ENCODE peak calls at places on chromosomes 13 and 19, in seven cellular contexts. H, K, X, E, C, P and I are unnamed samples.

GRCh38 chr19:2149980-2150793 is 1.2 kb downstream of the AP3D1 start:
- DNase-seq in H (no peak), K (no peak), X (peak; percentile 27), E (no peak), C (no peak), P (no peak), I (no peak)

GRCh38 chr13:76454991-76455390 is 431.2 kb downstream of the KCTD12 start:
- DNase-seq in H (no peak), K (no peak), X (no peak), E (no peak), C (no peak), P (no peak), I (no peak)

GRCh38 chr13:113815151-113816058 is 48.5 kb downstream of the GAS6 start:
- DNase-seq in H (no peak), K (no peak), X (peak; percentile 43), E (no peak), C (peak; percentile 80), P (no peak), I (no peak)

GRCh38 chr19:40799558-40800338 is 757 bp downstream of the EGLN2 start:
- DNase-seq in H (peak; percentile 33), K (no peak), X (peak; percentile 40), E (no peak), C (no peak), P (no peak), I (no peak)

GRCh38 chr13:22114630-22115311 is 443.9 kb downstream of the FGF9 start:
- DNase-seq in H (no peak), K (no peak), X (no peak), E (no peak), C (peak; percentile 74), P (no peak), I (no peak)

GRCh38 chr13:111359237-111359915 is 38.9 kb downstream of the TEX29 start:
- DNase-seq in H (no peak), K (no peak), X (no peak), E (no peak), C (no peak), P (no peak), I (no peak)

GRCh38 chr13:48567521-48568331 is 34.8 kb upstream of the RCBTB2 start:
- DNase-seq in H (no peak), K (peak; percentile 89), X (no peak), E (no peak), C (peak; percentile 27), P (no peak), I (no peak)

GRCh38 chr19:45526143-45526542 is 18.9 kb downstream of the VASP start:
- DNase-seq in H (peak; percentile 44), K (no peak), X (peak; percentile 22), E (no peak), C (no peak), P (peak; percentile 53), I (peak; percentile 56)

GRCh38 chr19:5393088-5393487 is 52.5 kb upstream of the PTPRS start:
- DNase-seq in H (no peak), K (no peak), X (no peak), E (no peak), C (no peak), P (no peak), I (no peak)

GRCh38 chr13:49610176-49610575 is 18.1 kb upstream of the ARL11 start:
- DNase-seq in H (no peak), K (no peak), X (no peak), E (no peak), C (no peak), P (peak; percentile 17), I (no peak)

GRCh38 chr13:97339019-97339988 is 94.7 kb upstream of the RAP2A start:
- DNase-seq in H (no peak), K (peak; percentile 84), X (no peak), E (no peak), C (no peak), P (no peak), I (no peak)

GRCh38 chr19:19238126-19238894 is 26.6 kb downstream of the NCAN start:
- DNase-seq in H (no peak), K (no peak), X (no peak), E (no peak), C (no peak), P (no peak), I (no peak)

GRCh38 chr13:114072421-114072820 is 60.0 kb downstream of the RASA3 start:
- DNase-seq in H (no peak), K (no peak), X (no peak), E (no peak), C (no peak), P (no peak), I (no peak)

GRCh38 chr19:50719566-50719965 is at the start of gene SHANK1:
- DNase-seq in H (no peak), K (no peak), X (no peak), E (no peak), C (no peak), P (no peak), I (no peak)

GRCh38 chr19:48970923-48971395 is 5.8 kb downstream of the FTL start:
- DNase-seq in H (peak; percentile 90), K (peak; percentile 69), X (peak; percentile 88), E (peak; percentile 56), C (peak; percentile 81), P (peak; percentile 82), I (no peak)

GRCh38 chr13:72959643-72960042 is 99.2 kb upstream of the KLF5 start:
- DNase-seq in H (no peak), K (no peak), X (no peak), E (no peak), C (no peak), P (no peak), I (no peak)

GRCh38 chr19:31110331-31110730 is 238.9 kb downstream of the TSHZ3 start:
- DNase-seq in H (no peak), K (no peak), X (peak; percentile 29), E (no peak), C (no peak), P (no peak), I (no peak)